ENCODE peak calls at places on chromosomes 12 and 14, in seven cellular contexts. R is stimulated activated effector memory CD8-positive, alpha-beta T cell treated with anti-CD3 and anti-CD28 coated beads, Interleukin-12 subunit alpha, Interleukin-12 subunit beta, amount 100 ng/mL, for 72 hours; M is heart right ventricle; J is left lung; Q is T-helper 17 cell; X is foreskin keratinocyte; D is GM23338. Z is an unnamed sample.

GRCh38 chr12:53973093-53974042 is at the start of gene HOXC11:
- ATAC-seq in R (no peak), M (no peak), J (no peak), Q (no peak), X (peak; percentile 38), D (peak; percentile 43), Z (no peak)

GRCh38 chr12:113912761-113913295 is 53.3 kb downstream of the RBM19 start:
- ATAC-seq in R (peak; percentile 52), M (peak; percentile 75), J (peak; percentile 89), Q (peak; percentile 35), X (peak; percentile 82), D (peak; percentile 91), Z (peak; percentile 46)

GRCh38 chr14:58535084-58535483 is 102.7 kb upstream of the DACT1 start:
- ATAC-seq in R (no peak), M (no peak), J (no peak), Q (no peak), X (no peak), D (no peak), Z (no peak)

GRCh38 chr14:54175298-54175942 is 218.8 kb upstream of the BMP4 start:
- ATAC-seq in R (no peak), M (peak; percentile 67), J (peak; percentile 83), Q (no peak), X (peak; percentile 53), D (peak; percentile 80), Z (no peak)

GRCh38 chr12:54240129-54240528 is 39.8 kb downstream of the CBX5 start:
- ATAC-seq in R (no peak), M (no peak), J (no peak), Q (no peak), X (no peak), D (no peak), Z (no peak)

GRCh38 chr12:6612652-6613014 is 5.5 kb upstream of the CHD4 start:
- ATAC-seq in R (no peak), M (no peak), J (no peak), Q (no peak), X (no peak), D (no peak), Z (no peak)

GRCh38 chr14:67964391-67964812 is 144.8 kb downstream of the RAD51B start:
- ATAC-seq in R (no peak), M (no peak), J (peak; percentile 69), Q (no peak), X (peak; percentile 56), D (no peak), Z (peak; percentile 67)

GRCh38 chr14:64844272-64844671 is 35.4 kb downstream of the SPTB start:
- ATAC-seq in R (no peak), M (no peak), J (no peak), Q (no peak), X (no peak), D (no peak), Z (no peak)

GRCh38 chr12:1108276-1108675 is 117.3 kb downstream of the ERC1 start:
- ATAC-seq in R (peak; percentile 66), M (no peak), J (peak; percentile 15), Q (peak; percentile 40), X (no peak), D (no peak), Z (no peak)

GRCh38 chr12:104463371-104463770 is 6.6 kb downstream of the CHST11 start:
- ATAC-seq in R (peak; percentile 4), M (no peak), J (no peak), Q (peak; percentile 7), X (no peak), D (no peak), Z (no peak)

GRCh38 chr14:92465353-92466067 is 48.1 kb upstream of the RIN3 start:
- ATAC-seq in R (no peak), M (no peak), J (peak; percentile 13), Q (no peak), X (no peak), D (peak; percentile 63), Z (peak; percentile 17)

GRCh38 chr14:91714805-91715204 is 17.1 kb downstream of the CATSPERB start:
- ATAC-seq in R (peak; percentile 84), M (no peak), J (no peak), Q (peak; percentile 71), X (no peak), D (peak; percentile 79), Z (no peak)

GRCh38 chr14:104723651-104724406 is at the start of gene ADSS1:
- ATAC-seq in R (peak; percentile 78), M (peak; percentile 66), J (peak; percentile 90), Q (peak; percentile 87), X (peak; percentile 53), D (peak; percentile 52), Z (peak; percentile 70)

GRCh38 chr14:70893842-70894237 is 13.4 kb upstream of the PCNX1 start:
- ATAC-seq in R (peak; percentile 55), M (no peak), J (no peak), Q (peak; percentile 40), X (no peak), D (no peak), Z (no peak)

GRCh38 chr14:85531594-85532391 is 1.8 kb downstream of the FLRT2 start:
- ATAC-seq in R (no peak), M (peak; percentile 58), J (peak; percentile 40), Q (no peak), X (peak; percentile 53), D (peak; percentile 6), Z (peak; percentile 17)

GRCh38 chr14:98203421-98203820 is 1068.6 kb downstream of the BCL11B start:
- ATAC-seq in R (no peak), M (no peak), J (no peak), Q (no peak), X (no peak), D (no peak), Z (no peak)

GRCh38 chr12:98439471-98440164 is 75.8 kb upstream of the TMPO start:
- ATAC-seq in R (no peak), M (peak; percentile 84), J (peak; percentile 76), Q (no peak), X (peak; percentile 22), D (peak; percentile 24), Z (peak; percentile 58)